ENCODE peak calls at places on chromosomes 11 and 22, in six cellular contexts. Y is foreskin fibroblast; J is CD4-positive, alpha-beta T cell; R is epithelial cell of esophagus; P is PC-3; N is cardiac muscle cell. D is an unnamed sample.

GRCh38 chr22:35134637-35135036 is 68.7 kb downstream of the ISX start:
- DNase-seq in J (no peak), N (no peak), Y (no peak), R (no peak), P (no peak), D (no peak)

GRCh38 chr11:126352934-126353801 is 2.3 kb upstream of the ST3GAL4 start:
- DNase-seq in Y (peak; percentile 64), N (peak; percentile 57), J (no peak), P (peak; percentile 88), R (peak; percentile 88), D (no peak)

GRCh38 chr11:27705873-27706820 is 5.9 kb upstream of the BDNF start:
- DNase-seq in J (no peak), P (peak; percentile 43), R (peak; percentile 43), Y (no peak), N (peak; percentile 38), D (peak; percentile 41)

GRCh38 chr11:58707767-58708166 is 24.0 kb downstream of the GLYAT start:
- DNase-seq in J (no peak), P (no peak), R (no peak), N (no peak), Y (no peak), D (no peak)

GRCh38 chr11:96167233-96167632 is 175.8 kb downstream of the MAML2 start:
- DNase-seq in P (no peak), N (no peak), J (no peak), R (no peak), Y (no peak), D (no peak)

GRCh38 chr11:46279393-46280099 is 2.1 kb downstream of the CREB3L1 start:
- DNase-seq in J (no peak), N (peak; percentile 85), R (no peak), Y (no peak), P (peak; percentile 44), D (no peak)

GRCh38 chr11:69359735-69360470 is 65.9 kb downstream of the MYEOV start:
- DNase-seq in P (no peak), J (no peak), R (no peak), Y (peak; percentile 67), N (peak; percentile 47), D (peak; percentile 8)

GRCh38 chr11:77301510-77301909 is at the start of gene GDPD4:
- DNase-seq in R (no peak), N (no peak), J (no peak), Y (no peak), P (no peak), D (no peak)

GRCh38 chr11:113675003-113675471 is 31.1 kb downstream of the TMPRSS5 start:
- DNase-seq in N (peak; percentile 91), P (peak; percentile 84), Y (peak; percentile 66), R (peak; percentile 54), J (no peak), D (peak; percentile 56)

GRCh38 chr11:22797081-22797480 is 32.5 kb downstream of the SVIP start:
- DNase-seq in R (no peak), J (no peak), P (no peak), N (no peak), Y (no peak), D (no peak)

GRCh38 chr11:60858236-60858635 is 2.5 kb upstream of the PTGDR2 start:
- DNase-seq in Y (no peak), N (no peak), P (no peak), J (no peak), R (no peak), D (no peak)

GRCh38 chr11:60857378-60858232 is 1.9 kb upstream of the PTGDR2 start:
- DNase-seq in J (no peak), N (no peak), Y (peak; percentile 49), R (peak; percentile 54), P (peak; percentile 63), D (no peak)

GRCh38 chr11:60854140-60854846 is 1.5 kb downstream of the PTGDR2 start:
- DNase-seq in R (no peak), N (no peak), Y (no peak), P (no peak), J (no peak), D (no peak)

GRCh38 chr11:60854847-60855725 is 664 bp downstream of the PTGDR2 start:
- DNase-seq in Y (no peak), J (no peak), R (no peak), N (no peak), P (no peak), D (no peak)

DNA sequence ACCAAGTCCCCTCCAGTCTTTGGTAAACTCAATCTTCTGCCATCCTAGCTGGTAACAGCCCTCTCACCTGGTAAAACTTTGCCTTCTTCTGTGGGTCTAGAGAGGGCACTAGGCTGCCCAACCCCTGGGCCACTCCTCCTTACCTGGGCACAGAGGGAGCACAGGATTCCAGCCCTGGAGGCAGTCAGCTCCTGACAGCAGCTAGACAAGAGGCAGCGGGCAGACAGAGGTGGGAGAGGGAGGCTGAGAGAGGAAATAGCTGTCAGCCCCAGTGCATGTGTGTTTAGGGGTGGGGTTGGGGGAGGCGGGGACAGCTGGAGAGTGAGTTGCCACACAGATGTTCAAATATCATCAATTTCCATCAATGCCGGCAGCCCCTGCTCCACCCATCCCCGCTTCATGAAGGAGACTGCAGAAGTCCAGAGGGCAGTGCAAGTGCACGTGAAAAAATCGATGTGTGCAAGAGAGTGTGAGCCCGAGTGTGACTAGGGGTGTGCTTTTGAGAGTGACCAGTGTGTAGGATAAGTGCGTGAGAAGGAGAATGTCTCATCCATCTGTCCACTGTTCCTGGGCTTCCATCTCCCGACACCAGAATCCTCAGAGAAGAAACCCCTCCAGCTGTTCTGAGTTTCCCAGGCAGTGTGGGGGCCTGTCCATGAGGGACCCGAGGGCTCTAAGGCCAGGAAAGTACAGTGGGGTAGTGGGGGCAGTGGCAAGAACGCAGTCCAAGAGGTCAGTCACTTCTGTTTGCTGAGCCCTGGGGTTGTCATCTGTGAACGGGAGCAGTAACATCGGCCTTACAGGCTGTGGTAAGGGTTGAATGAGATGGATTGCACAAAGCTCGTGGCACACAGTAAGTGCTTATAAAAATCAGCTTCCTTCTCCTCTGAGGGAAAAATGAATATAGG is at the start of gene PTGDR2:
- DNase-seq in N (peak; percentile 42), R (no peak), J (no peak), Y (no peak), P (no peak), D (no peak)
- TF ChIP-seq CTCF in N (no peak), R (no peak), J (no peak), Y (no peak), P (no peak), D (no peak)

GRCh38 chr11:43517518-43517917 is 158.8 kb downstream of the TTC17 start:
- DNase-seq in N (no peak), P (no peak), Y (no peak), R (peak; percentile 21), J (no peak), D (no peak)

GRCh38 chr11:43518407-43519165 is 159.9 kb downstream of the TTC17 start:
- DNase-seq in J (no peak), Y (peak; percentile 17), R (peak; percentile 40), N (peak; percentile 15), P (no peak), D (peak; percentile 27)

GRCh38 chr11:43511959-43512358 is 153.2 kb downstream of the TTC17 start:
- DNase-seq in P (no peak), R (no peak), N (no peak), J (no peak), Y (no peak), D (no peak)

GRCh38 chr11:43516316-43516820 is 157.6 kb downstream of the TTC17 start:
- DNase-seq in Y (no peak), R (no peak), N (no peak), J (no peak), P (no peak), D (no peak)

DNA sequence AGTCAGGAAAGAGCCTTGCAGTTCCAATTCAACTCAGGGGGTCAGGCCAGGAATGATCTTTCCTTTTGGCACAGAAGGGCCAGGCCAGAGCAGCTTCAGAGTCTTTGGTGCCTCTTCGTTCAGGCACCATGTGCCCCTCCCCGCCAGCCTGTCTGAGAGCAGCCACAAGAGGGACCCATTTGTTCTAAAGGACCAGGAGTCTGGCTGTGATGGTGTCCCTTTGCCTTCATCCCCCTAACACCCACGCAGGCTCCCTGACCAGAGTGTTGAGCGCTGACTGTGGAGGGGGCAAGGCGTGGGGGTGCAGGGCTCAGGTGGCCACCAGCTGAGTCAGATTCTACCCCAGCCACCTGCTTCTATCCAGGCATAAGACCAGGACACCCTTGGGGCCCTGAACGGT is 156.4 kb downstream of the TTC17 start:
- DNase-seq in P (no peak), J (no peak), N (peak; percentile 7), Y (no peak), R (no peak), D (peak; percentile 32)
- TF ChIP-seq CTCF in P (peak; percentile 37), J (no peak), N (peak; percentile 21), Y (no peak), R (peak; percentile 12), D (no peak)

GRCh38 chr22:41676134-41676533 is 12.5 kb downstream of the SNU13 start:
- DNase-seq in J (no peak), Y (no peak), R (no peak), P (no peak), N (no peak), D (no peak)

GRCh38 chr22:41668971-41669911 is 19.4 kb downstream of the SNU13 start:
- DNase-seq in P (peak; percentile 59), R (peak; percentile 43), Y (peak; percentile 75), N (peak; percentile 65), J (no peak), D (no peak)

GRCh38 chr22:41674941-41675340 is 13.7 kb downstream of the SNU13 start:
- DNase-seq in N (no peak), R (no peak), P (no peak), Y (no peak), J (no peak), D (no peak)

GRCh38 chr22:41672780-41673509 is 15.7 kb downstream of the SNU13 start:
- DNase-seq in N (no peak), R (peak; percentile 38), Y (no peak), J (no peak), P (peak; percentile 27), D (no peak)
- TF ChIP-seq CTCF in N (peak; percentile 43), R (peak; percentile 44), Y (peak; percentile 48), J (no peak), P (peak; percentile 42), D (peak; percentile 22)

DNA sequence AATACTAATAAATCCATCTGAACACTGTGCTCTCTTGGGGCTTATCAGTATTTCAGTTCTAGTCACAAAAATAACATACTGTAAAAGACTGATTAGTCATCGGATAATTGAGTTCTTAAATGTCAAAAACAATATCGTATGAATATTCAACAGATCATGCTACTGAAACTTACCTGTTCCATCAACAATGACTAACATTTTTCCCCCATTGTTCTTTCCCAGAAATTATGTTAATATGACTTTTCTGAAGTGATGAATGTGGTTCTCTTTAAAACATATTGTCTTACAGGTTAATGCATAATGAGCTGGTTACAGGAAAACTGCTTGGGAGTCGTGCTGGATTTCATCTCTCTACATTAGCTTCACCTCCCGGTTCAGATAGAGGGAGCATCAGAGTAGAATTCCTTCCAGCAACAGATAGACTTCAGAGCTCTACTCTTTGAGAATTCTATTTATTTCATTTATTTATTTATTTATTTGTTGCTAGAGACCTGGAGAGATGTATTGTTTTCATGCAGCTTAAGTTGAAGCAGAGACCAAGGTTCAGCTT is 387.9 kb downstream of the NXPE2 start:
- DNase-seq in N (no peak), P (no peak), Y (no peak), R (no peak), J (no peak), D (no peak)
- TF ChIP-seq CTCF in N (no peak), P (no peak), Y (no peak), R (no peak), J (no peak), D (no peak)